ENCODE peak calls at places on chromosomes 13 and 19, in five cellular contexts. Z is tibial artery, Q is mammary epithelial cell, E is heart right ventricle, D is kidney. F is an unnamed sample.

GRCh38 chr13:107822006-107822405 is 393.3 kb downstream of the LIG4 start:
- DNase-seq in Z (no peak), Q (no peak), E (no peak), D (no peak), F (no peak)

GRCh38 chr19:41552558-41552957 is 23.4 kb upstream of the CEACAM21 start:
- DNase-seq in Z (no peak), Q (no peak), E (no peak), D (no peak), F (no peak)

GRCh38 chr19:7138402-7138801 is 68.9 kb downstream of the ZNF557 start:
- DNase-seq in Z (peak), Q (no peak), E (no peak), D (no peak), F (no peak)

GRCh38 chr19:53328967-53329366 is 4.6 kb upstream of the ZNF845 start:
- DNase-seq in Z (peak), Q (no peak), E (peak), D (peak), F (no peak)

GRCh38 chr13:31797154-31797775 is 57.9 kb downstream of the RXFP2 start:
- DNase-seq in Z (no peak), Q (peak), E (no peak), D (no peak), F (peak)

GRCh38 chr13:91398413-91399188 is at the start of gene GPC5:
- DNase-seq in Z (peak), Q (peak), E (peak), D (peak), F (no peak)

GRCh38 chr13:101144808-101145419 is 271.4 kb downstream of the NALCN start:
- DNase-seq in Z (no peak), Q (peak), E (no peak), D (no peak), F (peak)

GRCh38 chr19:49848938-49849337 is 2.0 kb upstream of the PTOV1 start:
- DNase-seq in Z (no peak), Q (no peak), E (no peak), D (no peak), F (no peak)

GRCh38 chr19:5536337-5536894 is 31.3 kb downstream of the TINCR start:
- DNase-seq in Z (no peak), Q (peak), E (peak), D (peak), F (no peak)

GRCh38 chr19:29855087-29855486 is 43.3 kb downstream of the CCNE1 start:
- DNase-seq in Z (no peak), Q (no peak), E (no peak), D (no peak), F (no peak)

GRCh38 chr13:85509512-85509911 is 289.7 kb downstream of the SLITRK6 start:
- DNase-seq in Z (no peak), Q (peak), E (no peak), D (no peak), F (no peak)

GRCh38 chr19:2268480-2268830 is 12.2 kb upstream of the JSRP1 start:
- DNase-seq in Z (no peak), Q (no peak), E (no peak), D (no peak), F (no peak)

GRCh38 chr13:59679239-59679638 is 484.5 kb downstream of the DIAPH3 start:
- DNase-seq in Z (no peak), Q (no peak), E (no peak), D (no peak), F (no peak)

GRCh38 chr13:113770441-113770840 is 11.4 kb downstream of the TMEM255B start:
- DNase-seq in Z (peak), Q (no peak), E (no peak), D (no peak), F (no peak)

GRCh38 chr19:19106061-19106551 is 32.2 kb downstream of the TMEM161A start:
- DNase-seq in Z (no peak), Q (no peak), E (no peak), D (no peak), F (no peak)

GRCh38 chr19:1170938-1171754 is 2.9 kb downstream of the SBNO2 start:
- DNase-seq in Z (no peak), Q (peak), E (no peak), D (peak), F (no peak)

GRCh38 chr13:110006304-110006703 is 219.9 kb upstream of the IRS2 start:
- DNase-seq in Z (no peak), Q (peak), E (no peak), D (no peak), F (no peak)

DNA sequence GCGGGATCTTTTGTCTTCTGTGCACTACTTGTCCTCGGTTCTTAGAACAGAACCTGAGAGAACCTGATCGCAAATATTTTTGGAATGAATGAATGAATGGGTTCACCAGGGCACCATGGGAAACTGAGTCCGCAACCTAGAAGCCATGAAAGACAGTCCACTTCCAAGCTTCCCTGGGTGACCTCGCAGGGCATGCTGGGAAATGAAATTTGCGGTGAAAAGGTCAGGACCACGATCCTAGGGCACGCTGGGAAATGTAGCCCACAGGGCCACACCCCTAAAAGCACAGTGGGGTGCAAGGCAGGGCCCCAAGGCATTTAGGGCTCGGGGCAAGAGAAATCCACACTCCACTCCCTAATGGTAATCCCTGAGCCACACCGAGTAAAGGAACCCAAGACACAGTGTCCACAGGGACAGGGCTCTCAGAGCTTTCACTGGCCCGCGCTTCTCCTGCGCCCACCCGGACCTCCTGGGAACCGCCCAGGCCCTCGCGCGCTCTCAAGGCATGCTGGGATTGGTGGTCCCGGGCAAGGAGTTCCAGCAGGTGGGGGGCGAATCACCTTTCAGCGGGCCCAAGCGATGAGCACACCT is 1.1 kb upstream of the PPP1R12C start:
- DNase-seq in Z (no peak), Q (no peak), E (peak), D (no peak), F (no peak)
- H3K4me3 ChIP-seq in Z (peak), Q (peak), E (peak), D (peak), F (peak)

DNA sequence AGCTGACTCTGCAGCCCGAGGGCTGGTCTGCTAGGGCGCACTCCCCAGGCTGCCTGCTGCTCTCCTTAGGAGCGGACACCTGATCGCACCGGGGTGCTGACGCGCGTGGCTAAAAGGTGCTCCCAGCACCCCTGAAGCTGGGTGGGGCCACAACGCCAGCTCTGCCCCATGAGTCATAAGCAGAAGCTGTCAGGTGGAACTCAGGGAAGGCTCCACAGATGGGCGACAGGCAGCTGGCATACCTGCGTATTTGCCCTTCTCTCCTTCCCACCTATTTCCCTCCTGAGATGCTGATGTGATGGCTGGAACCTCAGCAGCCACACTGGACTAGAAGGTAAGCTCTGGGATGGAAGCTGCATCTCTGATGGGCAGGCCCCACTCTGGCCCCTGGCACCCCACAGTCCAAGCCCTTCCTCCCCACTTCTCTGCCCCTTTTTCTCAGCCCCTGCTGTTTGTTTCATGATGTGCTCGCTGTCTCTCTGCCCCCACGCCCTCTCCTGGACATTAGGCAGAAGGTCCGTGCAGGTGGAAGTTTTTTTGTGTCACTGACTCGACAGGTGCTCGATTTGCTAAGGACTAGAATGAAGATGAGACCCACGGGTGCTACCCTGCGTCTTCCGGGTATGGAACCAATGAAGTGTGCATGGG is 30.3 kb upstream of the CACTIN start:
- DNase-seq in Z (no peak), Q (peak), E (no peak), D (no peak), F (no peak)
- TF ChIP-seq CTCF in Z (no peak), Q (no peak), E (no peak), D (no peak), F (no peak)

GRCh38 chr13:34867590-34867989 is 74.5 kb upstream of the NBEA start:
- DNase-seq in Z (no peak), Q (peak), E (no peak), D (no peak), F (no peak)
- H3K27ac ChIP-seq in Z (no peak), Q (no peak), E (no peak), D (no peak), F (no peak)

GRCh38 chr19:16594681-16595091 is 22.5 kb upstream of the SLC35E1 start:
- DNase-seq in Z (no peak), Q (no peak), E (no peak), D (no peak), F (no peak)
- H3K4me3 ChIP-seq in Z (no peak), Q (no peak), E (no peak), D (no peak), F (no peak)

DNA sequence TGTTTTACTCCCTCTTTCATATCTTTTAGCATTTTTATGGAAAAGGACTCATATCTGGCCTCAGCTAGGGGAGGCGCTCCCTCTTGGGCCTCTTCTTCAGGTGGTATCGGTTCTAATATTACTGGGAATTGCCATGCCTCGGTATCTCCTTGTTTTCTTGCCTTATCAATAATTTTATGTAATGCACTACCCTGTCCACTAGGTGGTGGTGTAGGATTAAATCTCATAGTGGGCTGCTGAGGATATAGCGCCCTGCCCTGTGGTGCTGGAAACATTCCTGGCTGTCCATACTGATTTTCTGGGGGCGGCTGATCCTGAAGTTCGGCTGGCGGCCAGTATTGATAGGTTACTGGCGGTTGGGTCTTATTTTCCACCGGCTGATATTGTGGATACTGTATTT is 35.8 kb downstream of the ZNF420 start:
- DNase-seq in Z (no peak), Q (no peak), E (no peak), D (no peak), F (no peak)
- TF ChIP-seq CTCF in Z (no peak), Q (no peak), E (no peak), D (no peak), F (peak)

F was measured in AG04450.